ENCODE peak calls at places on chromosomes 16 and 17, in ten cellular contexts. One of them, this sample, is unnamed.

GRCh38 chr16:15052747-15053476 is 3.0 kb downstream of the NTAN1 start:
- DNase-seq in Caco-2: no peak
- DNase-seq in H7: no peak
- DNase-seq in AG04450: no peak
- DNase-seq in fibroblast of the aortic adventitia: peak
- DNase-seq in CD4-positive, CD25-positive, alpha-beta regulatory T cell: no peak
- DNase-seq in heart right ventricle: no peak
- DNase-seq in tibial nerve: no peak
- DNase-seq in ovary: no peak
- DNase-seq in HFF-Myc: no peak
- DNase-seq in this sample: no peak

GRCh38 chr17:45749831-45750335 is 34.2 kb upstream of the CRHR1 start:
- DNase-seq in Caco-2: no peak
- DNase-seq in H7: no peak
- DNase-seq in AG04450: no peak
- DNase-seq in fibroblast of the aortic adventitia: no peak
- DNase-seq in CD4-positive, CD25-positive, alpha-beta regulatory T cell: no peak
- DNase-seq in heart right ventricle: no peak
- DNase-seq in tibial nerve: no peak
- DNase-seq in ovary: no peak
- DNase-seq in HFF-Myc: no peak
- DNase-seq in this sample: no peak

GRCh38 chr17:44776628-44777393 is 18.0 kb downstream of the ADAM11 start:
- DNase-seq in Caco-2: no peak
- DNase-seq in H7: peak
- DNase-seq in AG04450: no peak
- DNase-seq in fibroblast of the aortic adventitia: no peak
- DNase-seq in CD4-positive, CD25-positive, alpha-beta regulatory T cell: no peak
- DNase-seq in heart right ventricle: no peak
- DNase-seq in tibial nerve: no peak
- DNase-seq in ovary: no peak
- DNase-seq in HFF-Myc: no peak
- DNase-seq in this sample: no peak

GRCh38 chr17:33474789-33475188 is 181.7 kb upstream of the ASIC2 start:
- DNase-seq in Caco-2: no peak
- DNase-seq in H7: no peak
- DNase-seq in AG04450: no peak
- DNase-seq in fibroblast of the aortic adventitia: no peak
- DNase-seq in CD4-positive, CD25-positive, alpha-beta regulatory T cell: no peak
- DNase-seq in heart right ventricle: no peak
- DNase-seq in tibial nerve: no peak
- DNase-seq in ovary: no peak
- DNase-seq in HFF-Myc: no peak
- DNase-seq in this sample: no peak

GRCh38 chr17:79019631-79020584 is 4.1 kb upstream of the C1QTNF1 start:
- DNase-seq in Caco-2: peak
- DNase-seq in H7: peak
- DNase-seq in AG04450: peak
- DNase-seq in fibroblast of the aortic adventitia: peak
- DNase-seq in CD4-positive, CD25-positive, alpha-beta regulatory T cell: no peak
- DNase-seq in heart right ventricle: peak
- DNase-seq in tibial nerve: peak
- DNase-seq in ovary: peak
- DNase-seq in HFF-Myc: no peak
- DNase-seq in this sample: peak

GRCh38 chr17:39000021-39000601 is 32.9 kb upstream of the FBXO47 start:
- DNase-seq in Caco-2: no peak
- DNase-seq in H7: no peak
- DNase-seq in AG04450: no peak
- DNase-seq in fibroblast of the aortic adventitia: peak
- DNase-seq in CD4-positive, CD25-positive, alpha-beta regulatory T cell: no peak
- DNase-seq in heart right ventricle: no peak
- DNase-seq in tibial nerve: no peak
- DNase-seq in ovary: no peak
- DNase-seq in HFF-Myc: no peak
- DNase-seq in this sample: peak

GRCh38 chr16:31177136-31177535 is 2.8 kb upstream of the FUS start:
- DNase-seq in Caco-2: no peak
- DNase-seq in H7: no peak
- DNase-seq in AG04450: no peak
- DNase-seq in fibroblast of the aortic adventitia: no peak
- DNase-seq in CD4-positive, CD25-positive, alpha-beta regulatory T cell: peak
- DNase-seq in heart right ventricle: no peak
- DNase-seq in tibial nerve: no peak
- DNase-seq in ovary: no peak
- DNase-seq in HFF-Myc: peak
- DNase-seq in this sample: no peak

GRCh38 chr17:63848834-63849689 is 6.6 kb upstream of the SMARCD2 start:
- DNase-seq in Caco-2: peak
- DNase-seq in H7: peak
- DNase-seq in AG04450: peak
- DNase-seq in fibroblast of the aortic adventitia: peak
- DNase-seq in CD4-positive, CD25-positive, alpha-beta regulatory T cell: peak
- DNase-seq in heart right ventricle: peak
- DNase-seq in tibial nerve: peak
- DNase-seq in ovary: peak
- DNase-seq in HFF-Myc: peak
- DNase-seq in this sample: peak

GRCh38 chr17:13418891-13419290 is 182.8 kb downstream of the HS3ST3A1 start:
- DNase-seq in Caco-2: no peak
- DNase-seq in H7: no peak
- DNase-seq in AG04450: no peak
- DNase-seq in fibroblast of the aortic adventitia: no peak
- DNase-seq in CD4-positive, CD25-positive, alpha-beta regulatory T cell: no peak
- DNase-seq in heart right ventricle: no peak
- DNase-seq in tibial nerve: no peak
- DNase-seq in ovary: no peak
- DNase-seq in HFF-Myc: no peak
- DNase-seq in this sample: no peak

GRCh38 chr17:60729854-60730253 is 52.2 kb downstream of the BCAS3 start:
- DNase-seq in Caco-2: peak
- DNase-seq in H7: no peak
- DNase-seq in AG04450: no peak
- DNase-seq in fibroblast of the aortic adventitia: peak
- DNase-seq in CD4-positive, CD25-positive, alpha-beta regulatory T cell: no peak
- DNase-seq in heart right ventricle: no peak
- DNase-seq in tibial nerve: no peak
- DNase-seq in ovary: no peak
- DNase-seq in HFF-Myc: no peak
- DNase-seq in this sample: peak

GRCh38 chr17:21592774-21593173 is 99.5 kb upstream of the KCNJ18 start:
- DNase-seq in Caco-2: no peak
- DNase-seq in H7: no peak
- DNase-seq in AG04450: no peak
- DNase-seq in fibroblast of the aortic adventitia: no peak
- DNase-seq in CD4-positive, CD25-positive, alpha-beta regulatory T cell: no peak
- DNase-seq in heart right ventricle: no peak
- DNase-seq in tibial nerve: no peak
- DNase-seq in ovary: no peak
- DNase-seq in HFF-Myc: no peak
- DNase-seq in this sample: no peak

GRCh38 chr17:10663231-10663630 is 6.1 kb upstream of the MYH3 start:
- DNase-seq in Caco-2: no peak
- DNase-seq in H7: no peak
- DNase-seq in AG04450: no peak
- DNase-seq in fibroblast of the aortic adventitia: no peak
- DNase-seq in CD4-positive, CD25-positive, alpha-beta regulatory T cell: no peak
- DNase-seq in heart right ventricle: no peak
- DNase-seq in tibial nerve: no peak
- DNase-seq in ovary: no peak
- DNase-seq in HFF-Myc: no peak
- DNase-seq in this sample: no peak
- H3K4me3 ChIP-seq in Caco-2: no peak
- H3K4me3 ChIP-seq in H7: no peak
- H3K4me3 ChIP-seq in AG04450: no peak
- H3K4me3 ChIP-seq in fibroblast of the aortic adventitia: no peak
- H3K4me3 ChIP-seq in CD4-positive, CD25-positive, alpha-beta regulatory T cell: no peak
- H3K4me3 ChIP-seq in heart right ventricle: no peak
- H3K4me3 ChIP-seq in tibial nerve: no peak
- H3K4me3 ChIP-seq in ovary: no peak
- H3K4me3 ChIP-seq in HFF-Myc: no peak
- H3K4me3 ChIP-seq in this sample: no peak

GRCh38 chr17:80774643-80775281 is 216.9 kb upstream of the CHMP6 start:
- DNase-seq in Caco-2: no peak
- DNase-seq in H7: no peak
- DNase-seq in AG04450: no peak
- DNase-seq in fibroblast of the aortic adventitia: no peak
- DNase-seq in CD4-positive, CD25-positive, alpha-beta regulatory T cell: no peak
- DNase-seq in heart right ventricle: no peak
- DNase-seq in tibial nerve: no peak
- DNase-seq in ovary: no peak
- DNase-seq in HFF-Myc: no peak
- DNase-seq in this sample: no peak
- H3K4me3 ChIP-seq in Caco-2: no peak
- H3K4me3 ChIP-seq in H7: no peak
- H3K4me3 ChIP-seq in AG04450: no peak
- H3K4me3 ChIP-seq in fibroblast of the aortic adventitia: no peak
- H3K4me3 ChIP-seq in CD4-positive, CD25-positive, alpha-beta regulatory T cell: no peak
- H3K4me3 ChIP-seq in heart right ventricle: no peak
- H3K4me3 ChIP-seq in tibial nerve: no peak
- H3K4me3 ChIP-seq in ovary: no peak
- H3K4me3 ChIP-seq in HFF-Myc: no peak
- H3K4me3 ChIP-seq in this sample: no peak

GRCh38 chr17:57665128-57665527 is 80.0 kb downstream of the CCDC182 start:
- DNase-seq in Caco-2: no peak
- DNase-seq in H7: no peak
- DNase-seq in AG04450: no peak
- DNase-seq in fibroblast of the aortic adventitia: no peak
- DNase-seq in CD4-positive, CD25-positive, alpha-beta regulatory T cell: no peak
- DNase-seq in heart right ventricle: no peak
- DNase-seq in tibial nerve: no peak
- DNase-seq in ovary: peak
- DNase-seq in HFF-Myc: no peak
- DNase-seq in this sample: peak

GRCh38 chr17:57665696-57666095 is 79.4 kb downstream of the CCDC182 start:
- DNase-seq in Caco-2: no peak
- DNase-seq in H7: no peak
- DNase-seq in AG04450: no peak
- DNase-seq in fibroblast of the aortic adventitia: no peak
- DNase-seq in CD4-positive, CD25-positive, alpha-beta regulatory T cell: no peak
- DNase-seq in heart right ventricle: no peak
- DNase-seq in tibial nerve: no peak
- DNase-seq in ovary: peak
- DNase-seq in HFF-Myc: no peak
- DNase-seq in this sample: no peak

GRCh38 chr17:57662644-57663308 is 82.3 kb downstream of the CCDC182 start:
- DNase-seq in Caco-2: peak
- DNase-seq in H7: peak
- DNase-seq in AG04450: peak
- DNase-seq in fibroblast of the aortic adventitia: peak
- DNase-seq in CD4-positive, CD25-positive, alpha-beta regulatory T cell: peak
- DNase-seq in heart right ventricle: peak
- DNase-seq in tibial nerve: peak
- DNase-seq in ovary: peak
- DNase-seq in HFF-Myc: peak
- DNase-seq in this sample: peak

GRCh38 chr17:57662021-57662420 is 83.1 kb downstream of the CCDC182 start:
- DNase-seq in Caco-2: no peak
- DNase-seq in H7: no peak
- DNase-seq in AG04450: no peak
- DNase-seq in fibroblast of the aortic adventitia: no peak
- DNase-seq in CD4-positive, CD25-positive, alpha-beta regulatory T cell: no peak
- DNase-seq in heart right ventricle: no peak
- DNase-seq in tibial nerve: no peak
- DNase-seq in ovary: no peak
- DNase-seq in HFF-Myc: no peak
- DNase-seq in this sample: no peak

DNA sequence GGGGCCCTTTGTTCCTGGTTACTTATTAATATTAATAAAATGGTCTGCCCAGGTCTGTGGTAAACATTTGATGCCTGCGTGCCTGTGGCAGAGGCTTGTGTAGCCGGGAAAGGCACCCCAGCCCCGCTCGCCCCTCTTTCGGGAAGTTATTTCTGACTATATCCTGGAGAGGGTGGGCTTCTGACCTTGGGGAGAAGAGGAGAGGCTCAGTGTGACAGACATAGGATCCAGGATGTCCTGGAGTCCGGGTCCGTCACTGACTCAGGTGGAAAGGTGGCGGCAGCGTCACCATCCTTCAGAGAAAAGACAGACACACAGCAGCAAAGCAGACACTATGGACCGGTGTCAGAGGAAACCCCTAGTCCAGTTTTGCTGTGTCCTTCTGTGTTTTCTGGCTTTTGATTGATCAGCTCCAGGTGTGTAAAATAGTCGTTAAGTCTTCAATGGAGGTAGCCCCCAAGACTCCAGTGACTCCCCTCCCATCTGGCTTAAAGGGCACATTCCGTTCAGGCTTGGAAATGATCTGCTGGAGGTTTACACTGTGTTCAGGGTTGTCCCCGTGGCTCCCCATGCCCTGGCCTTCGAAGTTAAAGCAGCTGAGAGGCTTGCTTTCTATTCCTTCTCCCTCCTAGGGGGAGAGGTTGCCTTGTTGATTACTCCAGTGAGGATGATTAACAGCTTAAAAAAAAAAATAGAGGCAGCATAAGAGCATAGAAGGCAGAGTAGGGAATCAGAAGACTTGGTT is 81.6 kb downstream of the CCDC182 start:
- DNase-seq in Caco-2: no peak
- DNase-seq in H7: no peak
- DNase-seq in AG04450: no peak
- DNase-seq in fibroblast of the aortic adventitia: no peak
- DNase-seq in CD4-positive, CD25-positive, alpha-beta regulatory T cell: no peak
- DNase-seq in heart right ventricle: no peak
- DNase-seq in tibial nerve: no peak
- DNase-seq in ovary: no peak
- DNase-seq in HFF-Myc: no peak
- DNase-seq in this sample: peak
- H3K4me3 ChIP-seq in Caco-2: no peak
- H3K4me3 ChIP-seq in H7: no peak
- H3K4me3 ChIP-seq in AG04450: no peak
- H3K4me3 ChIP-seq in fibroblast of the aortic adventitia: peak
- H3K4me3 ChIP-seq in CD4-positive, CD25-positive, alpha-beta regulatory T cell: no peak
- H3K4me3 ChIP-seq in heart right ventricle: no peak
- H3K4me3 ChIP-seq in tibial nerve: no peak
- H3K4me3 ChIP-seq in ovary: no peak
- H3K4me3 ChIP-seq in HFF-Myc: no peak
- H3K4me3 ChIP-seq in this sample: no peak

DNA sequence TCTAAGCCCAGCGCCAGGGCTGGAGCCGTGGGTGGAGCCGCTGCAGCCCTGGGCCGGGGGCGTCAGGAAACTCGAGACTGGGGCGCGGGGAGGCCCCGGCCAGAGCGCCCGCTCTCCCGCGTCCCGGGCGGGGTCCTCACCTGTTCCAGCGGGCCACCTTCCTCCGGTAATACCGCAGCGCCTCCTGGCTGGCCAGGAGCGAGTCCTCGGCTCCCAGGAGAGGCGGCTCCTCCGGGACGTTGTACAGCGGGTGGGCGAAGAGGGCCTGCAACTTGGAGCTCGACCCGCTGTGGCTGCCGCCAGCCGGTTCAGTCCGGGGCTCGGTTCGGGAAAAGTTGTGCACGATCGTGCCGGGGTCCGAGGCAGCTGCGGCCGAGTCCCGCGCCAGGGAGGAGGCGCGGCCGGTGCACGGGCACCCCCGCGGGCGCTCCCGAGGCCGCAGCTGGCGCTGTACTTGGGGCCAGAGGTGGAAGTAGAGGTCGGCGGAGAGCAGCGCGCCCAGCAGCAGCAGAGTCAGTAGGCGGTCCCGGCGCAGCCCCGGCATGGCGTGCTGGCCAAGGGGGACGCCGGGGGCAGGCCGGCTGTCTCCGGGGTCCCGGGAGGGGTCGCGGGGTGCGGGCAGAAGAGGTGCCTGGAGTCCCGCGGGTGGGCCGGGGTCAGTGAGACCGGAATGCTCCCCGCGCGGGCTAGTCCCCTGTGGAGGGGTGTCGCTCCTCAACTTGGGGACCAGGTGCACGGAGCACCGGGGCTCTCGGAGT is 865 bp downstream of the FAM20A start:
- DNase-seq in Caco-2: peak
- DNase-seq in H7: peak
- DNase-seq in AG04450: no peak
- DNase-seq in fibroblast of the aortic adventitia: no peak
- DNase-seq in CD4-positive, CD25-positive, alpha-beta regulatory T cell: no peak
- DNase-seq in heart right ventricle: peak
- DNase-seq in tibial nerve: no peak
- DNase-seq in ovary: peak
- DNase-seq in HFF-Myc: no peak
- DNase-seq in this sample: no peak
- H3K4me3 ChIP-seq in Caco-2: peak
- H3K4me3 ChIP-seq in H7: peak
- H3K4me3 ChIP-seq in AG04450: peak
- H3K4me3 ChIP-seq in fibroblast of the aortic adventitia: peak
- H3K4me3 ChIP-seq in CD4-positive, CD25-positive, alpha-beta regulatory T cell: no peak
- H3K4me3 ChIP-seq in heart right ventricle: peak
- H3K4me3 ChIP-seq in tibial nerve: peak
- H3K4me3 ChIP-seq in ovary: peak
- H3K4me3 ChIP-seq in HFF-Myc: peak
- H3K4me3 ChIP-seq in this sample: peak

This sample was measured in fibroblast of villous mesenchyme.